ENCODE peak calls at places on chromosomes 11 and 22, in five cellular contexts. V is prostate gland; P is breast epithelium; E is fibroblast of lung; A is CD8-positive, alpha-beta T cell. B is an unnamed sample.

GRCh38 chr22:47172771-47173534 is 410.5 kb downstream of the TBC1D22A start:
- DNase-seq in V (no peak), P (peak), E (no peak), A (no peak), B (no peak)

GRCh38 chr11:10380921-10381320 is 74.1 kb upstream of the AMPD3 start:
- DNase-seq in V (no peak), P (no peak), E (no peak), A (no peak), B (no peak)

GRCh38 chr11:22521226-22521625 is 104.4 kb downstream of the FANCF start:
- DNase-seq in V (no peak), P (no peak), E (peak), A (no peak), B (no peak)

GRCh38 chr11:120137611-120138521 is at the start of gene TRIM29:
- DNase-seq in V (peak), P (no peak), E (no peak), A (no peak), B (no peak)

GRCh38 chr11:86523738-86524602 is 148.4 kb downstream of the ME3 start:
- DNase-seq in V (no peak), P (no peak), E (peak), A (no peak), B (no peak)

GRCh38 chr11:75204012-75204674 is 36.4 kb upstream of the TPBGL start:
- DNase-seq in V (no peak), P (no peak), E (no peak), A (no peak), B (no peak)

GRCh38 chr11:28086569-28086968 is 21.4 kb downstream of the KIF18A start:
- DNase-seq in V (no peak), P (no peak), E (peak), A (no peak), B (no peak)

GRCh38 chr11:2343502-2343901 is 33.6 kb upstream of the CD81 start:
- DNase-seq in V (no peak), P (no peak), E (no peak), A (no peak), B (no peak)

GRCh38 chr11:124863826-124864165 is 1.4 kb upstream of the ROBO3 start:
- DNase-seq in V (no peak), P (no peak), E (no peak), A (no peak), B (no peak)

GRCh38 chr11:87020764-87021365 is 16.9 kb upstream of the TMEM135 start:
- DNase-seq in V (no peak), P (no peak), E (peak), A (no peak), B (no peak)

GRCh38 chr11:92845390-92846185 is 123.9 kb upstream of the MTNR1B start:
- DNase-seq in V (no peak), P (no peak), E (no peak), A (no peak), B (no peak)

GRCh38 chr22:23823331-23823791 is 15.4 kb downstream of the DERL3 start:
- DNase-seq in V (no peak), P (no peak), E (no peak), A (no peak), B (no peak)

GRCh38 chr11:122032317-122032716 is 83.7 kb downstream of the BLID start:
- DNase-seq in V (no peak), P (no peak), E (peak), A (no peak), B (no peak)

GRCh38 chr22:22195265-22196017 is 49.1 kb upstream of the VPREB1 start:
- DNase-seq in V (peak), P (peak), E (peak), A (peak), B (peak)

GRCh38 chr22:42428025-42428424 is 4.2 kb downstream of the NFAM1 start:
- DNase-seq in V (no peak), P (no peak), E (no peak), A (no peak), B (no peak)

GRCh38 chr11:112265659-112266409 is 5.2 kb upstream of the PLET1 start:
- DNase-seq in V (no peak), P (no peak), E (no peak), A (no peak), B (no peak)

GRCh38 chr11:35337136-35337918 is 82.0 kb downstream of the SLC1A2 start:
- DNase-seq in V (peak), P (no peak), E (peak), A (no peak), B (no peak)

GRCh38 chr22:22460060-22460459 is 48.5 kb downstream of the ZNF280B start:
- DNase-seq in V (no peak), P (no peak), E (no peak), A (no peak), B (no peak)

GRCh38 chr22:47298017-47298820 is 535.8 kb downstream of the TBC1D22A start:
- DNase-seq in V (no peak), P (peak), E (peak), A (no peak), B (no peak)

GRCh38 chr11:10542776-10543175 is 1.8 kb upstream of the RNF141 start:
- DNase-seq in V (no peak), P (no peak), E (no peak), A (no peak), B (no peak)

GRCh38 chr11:110093407-110094297 is 460 bp downstream of the ZC3H12C start:
- DNase-seq in V (peak), P (peak), E (peak), A (no peak), B (no peak)

GRCh38 chr11:134024420-134025085 is 44.3 kb upstream of the JAM3 start:
- DNase-seq in V (no peak), P (no peak), E (no peak), A (no peak), B (no peak)

GRCh38 chr11:128627666-128628342 is 40.4 kb upstream of the ETS1 start:
- DNase-seq in V (no peak), P (no peak), E (no peak), A (no peak), B (no peak)

GRCh38 chr11:76652989-76653673 is 17.4 kb downstream of the LRRC32 start:
- DNase-seq in V (no peak), P (peak), E (no peak), A (no peak), B (no peak)

GRCh38 chr11:134069996-134070845 is 1.3 kb downstream of the JAM3 start:
- DNase-seq in V (no peak), P (no peak), E (no peak), A (no peak), B (no peak)

GRCh38 chr11:88292156-88292844 is 45.2 kb downstream of the CTSC start:
- DNase-seq in V (no peak), P (no peak), E (peak), A (no peak), B (no peak)

GRCh38 chr11:8325905-8326304 is 62.2 kb upstream of the LMO1 start:
- DNase-seq in V (no peak), P (peak), E (no peak), A (no peak), B (no peak)

GRCh38 chr11:102230911-102231310 is 86.4 kb upstream of the BIRC3 start:
- DNase-seq in V (no peak), P (no peak), E (no peak), A (no peak), B (no peak)

GRCh38 chr11:68373810-68374501 is 61.6 kb downstream of the LRP5 start:
- DNase-seq in V (peak), P (no peak), E (peak), A (no peak), B (no peak)

GRCh38 chr22:30430933-30431332 is 5.4 kb downstream of the MTFP1 start:
- DNase-seq in V (no peak), P (no peak), E (no peak), A (no peak), B (no peak)

GRCh38 chr11:8384199-8384821 is 120.6 kb upstream of the LMO1 start:
- DNase-seq in V (peak), P (no peak), E (peak), A (no peak), B (peak)

GRCh38 chr11:4684631-4685285 is 12.9 kb downstream of the OR51E2 start:
- DNase-seq in V (no peak), P (no peak), E (no peak), A (no peak), B (no peak)

GRCh38 chr11:127564803-127565202 is 564.2 kb upstream of the KIRREL3 start:
- DNase-seq in V (no peak), P (no peak), E (no peak), A (no peak), B (no peak)

GRCh38 chr11:62816567-62816966 is 11.3 kb upstream of the NXF1 start:
- DNase-seq in V (no peak), P (no peak), E (no peak), A (no peak), B (peak)

DNA sequence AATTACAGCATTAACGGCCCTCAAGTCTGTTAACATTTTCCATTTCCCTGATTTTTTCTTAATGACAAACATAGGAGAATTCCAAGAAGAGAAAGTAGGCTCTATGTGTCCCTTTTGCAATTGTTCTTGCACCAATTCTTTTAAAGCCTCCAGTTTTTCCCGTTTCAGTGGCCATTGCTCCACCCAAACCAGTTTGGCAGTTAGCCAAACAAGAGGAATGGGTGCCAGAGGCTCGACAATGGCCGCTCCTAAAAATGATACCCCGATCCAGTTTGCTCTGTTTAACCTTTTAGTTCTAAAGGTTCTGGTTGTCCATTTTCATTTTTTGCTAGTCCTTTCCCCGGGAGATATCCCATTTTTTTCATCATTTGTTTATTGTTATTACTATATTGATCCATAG is 6.7 kb upstream of the DNAJB13 start:
- DNase-seq in V (no peak), P (no peak), E (no peak), A (no peak), B (no peak)
- H3K27ac ChIP-seq in V (no peak), P (no peak), E (no peak), A (no peak), B (no peak)

GRCh38 chr11:61069427-61069826 is 32.9 kb upstream of the CD5 start:
- DNase-seq in V (no peak), P (no peak), E (no peak), A (no peak), B (no peak)

GRCh38 chr11:61071208-61071681 is 31.0 kb upstream of the CD5 start:
- DNase-seq in V (no peak), P (no peak), E (no peak), A (peak), B (no peak)

GRCh38 chr11:61071880-61072279 is 30.4 kb upstream of the CD5 start:
- DNase-seq in V (no peak), P (no peak), E (no peak), A (no peak), B (no peak)

GRCh38 chr11:61075891-61076290 is 26.4 kb upstream of the CD5 start:
- DNase-seq in V (no peak), P (no peak), E (peak), A (no peak), B (no peak)

DNA sequence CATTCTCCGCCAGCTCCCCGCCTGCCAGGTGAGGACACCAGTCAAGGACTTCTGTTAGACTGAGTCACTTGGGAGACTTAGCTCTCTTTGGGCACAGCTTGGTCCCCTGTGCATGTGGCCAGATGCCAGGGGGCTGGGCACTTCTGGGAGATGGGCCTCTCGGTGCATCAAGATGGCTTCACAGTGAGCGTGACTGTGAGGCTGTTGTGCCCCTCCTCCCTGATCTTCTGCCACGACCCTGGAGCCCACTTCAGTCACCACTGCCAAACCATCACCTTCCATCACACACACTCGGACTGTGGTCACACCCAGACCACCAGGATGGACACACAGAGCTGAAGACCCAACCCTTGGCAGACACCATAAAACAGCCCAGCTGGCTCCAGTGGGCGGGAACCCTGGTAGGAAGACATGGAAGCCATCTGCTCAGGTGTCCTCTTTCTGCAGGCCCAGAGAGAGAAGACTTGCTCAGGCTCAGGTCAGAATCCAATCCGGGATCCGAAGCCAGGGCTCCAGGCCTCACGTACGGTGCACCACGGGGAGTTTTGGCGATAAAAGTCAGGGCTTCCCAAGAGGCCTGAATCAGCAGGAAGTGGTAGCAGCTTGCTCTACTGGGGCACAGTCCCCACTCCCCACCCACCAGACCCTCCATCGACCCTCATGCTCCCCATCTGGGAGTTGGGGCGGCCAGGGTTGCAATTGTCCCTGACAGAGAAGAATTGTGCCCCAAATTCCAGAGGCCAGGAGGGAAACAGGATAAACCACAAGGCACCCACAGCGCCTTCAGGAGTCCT is 29.8 kb upstream of the CD5 start:
- DNase-seq in V (no peak), P (no peak), E (no peak), A (no peak), B (no peak)
- H3K27ac ChIP-seq in V (no peak), P (no peak), E (no peak), A (no peak), B (no peak)

DNA sequence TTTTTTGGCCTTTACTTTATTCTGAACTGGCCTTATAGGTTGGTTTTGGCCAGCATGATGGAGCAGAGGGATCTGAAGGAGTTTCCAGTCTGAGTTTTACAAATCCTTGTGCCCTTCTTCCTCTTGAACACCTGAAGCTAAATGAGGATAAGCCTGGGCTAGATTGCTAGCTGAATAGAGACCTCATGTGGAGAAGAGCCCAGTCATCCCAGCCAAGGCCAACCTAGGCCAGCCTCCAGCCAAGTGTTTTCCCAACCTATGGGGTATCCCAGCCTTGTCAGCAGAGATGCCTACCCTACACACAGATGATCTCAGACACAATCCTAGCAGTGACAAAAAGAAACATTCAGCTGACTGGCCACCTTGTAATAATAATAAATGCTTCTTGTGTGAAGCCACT is 966 bp upstream of the CASP12 start:
- DNase-seq in V (no peak), P (no peak), E (no peak), A (no peak), B (no peak)
- H3K27ac ChIP-seq in V (no peak), P (peak), E (no peak), A (no peak), B (no peak)

DNA sequence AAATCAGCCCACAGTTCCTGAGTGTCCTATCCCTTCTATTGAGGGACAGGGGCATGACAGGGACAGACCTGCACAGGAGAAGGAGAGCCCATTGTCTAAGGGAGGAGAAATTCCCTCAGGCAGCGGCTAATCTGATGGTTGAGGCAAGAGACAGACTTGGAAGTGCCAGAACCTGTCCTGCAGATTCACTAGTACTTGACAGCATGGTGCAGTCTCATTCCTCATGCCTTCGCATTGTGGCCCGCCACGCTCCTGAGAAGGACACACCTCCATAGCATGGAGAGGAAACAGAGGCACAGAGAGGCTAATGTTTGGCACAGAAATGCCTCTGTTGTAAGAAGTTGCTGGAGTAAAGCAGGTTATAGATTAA is 3.2 kb downstream of the P2RY6 start:
- DNase-seq in V (no peak), P (peak), E (no peak), A (no peak), B (no peak)
- H3K27ac ChIP-seq in V (no peak), P (no peak), E (no peak), A (no peak), B (no peak)

GRCh38 chr11:19276859-19277808 is 36.4 kb upstream of the E2F8 start:
- DNase-seq in V (no peak), P (no peak), E (no peak), A (no peak), B (peak)
- H3K27ac ChIP-seq in V (no peak), P (no peak), E (no peak), A (no peak), B (no peak)

DNA sequence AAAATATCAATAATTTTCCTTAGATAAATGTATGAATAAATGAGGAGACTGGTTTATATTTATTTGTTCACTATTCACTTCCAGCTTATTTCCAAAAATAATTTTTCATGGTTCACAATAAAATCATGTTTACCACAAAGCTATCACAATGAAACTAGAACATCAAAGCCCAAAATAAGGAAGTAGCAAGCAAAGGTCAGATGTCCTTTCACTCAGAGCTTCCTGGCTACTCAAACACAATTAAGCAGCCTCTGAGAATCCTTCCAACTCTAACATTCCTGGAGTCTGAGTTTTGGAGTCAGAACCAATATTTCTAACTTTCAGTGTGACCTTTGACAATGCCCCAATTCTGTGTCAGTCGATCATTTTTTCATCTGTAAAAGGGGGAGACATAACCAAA is 527.0 kb downstream of the SOX6 start:
- DNase-seq in V (no peak), P (no peak), E (no peak), A (no peak), B (no peak)
- H3K27ac ChIP-seq in V (no peak), P (no peak), E (no peak), A (no peak), B (no peak)

DNA sequence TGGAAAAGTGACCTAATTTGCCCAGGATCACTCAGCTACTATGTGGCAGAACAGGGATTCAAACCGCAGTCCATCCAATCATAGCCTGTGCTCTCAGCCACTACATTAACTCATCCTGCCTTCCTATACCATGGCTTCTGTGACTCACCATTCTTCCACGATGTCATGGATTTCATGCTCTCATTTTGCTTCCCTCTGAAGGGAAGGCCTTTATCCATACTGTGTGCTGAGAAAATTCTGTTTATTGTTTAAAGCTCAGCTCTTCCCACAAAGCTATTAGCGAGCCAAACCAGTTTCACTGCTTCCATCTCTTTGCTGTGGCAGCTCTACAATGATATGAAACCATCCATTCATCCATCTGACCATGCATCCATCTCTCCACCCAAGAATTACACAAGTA is 289.9 kb downstream of the TENM4 start:
- DNase-seq in V (no peak), P (no peak), E (peak), A (no peak), B (no peak)
- H3K27ac ChIP-seq in V (no peak), P (no peak), E (no peak), A (no peak), B (no peak)

GRCh38 chr22:19716041-19716828 is 1.9 kb downstream of the SEPTIN5 start:
- DNase-seq in V (no peak), P (no peak), E (no peak), A (no peak), B (no peak)

GRCh38 chr22:19715286-19715939 is 1.1 kb downstream of the SEPTIN5 start:
- DNase-seq in V (no peak), P (no peak), E (no peak), A (no peak), B (no peak)

GRCh38 chr22:19717691-19718254 is 3.5 kb downstream of the SEPTIN5 start:
- DNase-seq in V (peak), P (peak), E (peak), A (peak), B (peak)

GRCh38 chr22:19717181-19717580 is 2.9 kb downstream of the SEPTIN5 start:
- DNase-seq in V (no peak), P (no peak), E (no peak), A (no peak), B (no peak)

GRCh38 chr22:19716829-19717105 is 2.5 kb downstream of the SEPTIN5 start:
- DNase-seq in V (no peak), P (no peak), E (no peak), A (no peak), B (no peak)
- H3K27ac ChIP-seq in V (no peak), P (no peak), E (no peak), A (no peak), B (no peak)

GRCh38 chr11:14650064-14650463 is 6.5 kb downstream of the PDE3B start:
- DNase-seq in V (no peak), P (no peak), E (no peak), A (no peak), B (no peak)
- H3K27ac ChIP-seq in V (no peak), P (no peak), E (no peak), A (no peak), B (no peak)

GRCh38 chr22:24901448-24901847 is 45.0 kb downstream of the LHFPL7 start:
- DNase-seq in V (no peak), P (no peak), E (no peak), A (no peak), B (no peak)
- H3K27ac ChIP-seq in V (no peak), P (no peak), E (no peak), A (no peak), B (no peak)

B was measured in HL-60.